ENCODE peak calls at places on chromosomes 16 and 17, in seven cellular contexts. One of them, this sample, is unnamed.

GRCh38 chr16:48965391-48965790 is 316.2 kb downstream of the CBLN1 start:
- DNase-seq in body of pancreas: no peak
- DNase-seq in DND-41: no peak
- DNase-seq in left ventricle myocardium inferior: no peak
- DNase-seq in ascending aorta: no peak
- DNase-seq in prostate gland: no peak
- DNase-seq in GM23338: no peak
- DNase-seq in this sample: no peak

GRCh38 chr17:65366102-65366844 is 195.2 kb downstream of the AXIN2 start:
- DNase-seq in body of pancreas: no peak
- DNase-seq in DND-41: no peak
- DNase-seq in left ventricle myocardium inferior: no peak
- DNase-seq in ascending aorta: no peak
- DNase-seq in prostate gland: no peak
- DNase-seq in GM23338: no peak
- DNase-seq in this sample: no peak

GRCh38 chr16:48963306-48963705 is 318.3 kb downstream of the CBLN1 start:
- DNase-seq in body of pancreas: no peak
- DNase-seq in DND-41: no peak
- DNase-seq in left ventricle myocardium inferior: no peak
- DNase-seq in ascending aorta: no peak
- DNase-seq in prostate gland: no peak
- DNase-seq in GM23338: no peak
- DNase-seq in this sample: no peak

GRCh38 chr16:82281544-82281943 is 111.5 kb upstream of the MPHOSPH6 start:
- DNase-seq in body of pancreas: no peak
- DNase-seq in DND-41: no peak
- DNase-seq in left ventricle myocardium inferior: no peak
- DNase-seq in ascending aorta: no peak
- DNase-seq in prostate gland: no peak
- DNase-seq in GM23338: no peak
- DNase-seq in this sample: no peak

GRCh38 chr17:4850236-4850635 is 17.1 kb downstream of the MINK1 start:
- DNase-seq in body of pancreas: no peak
- DNase-seq in DND-41: no peak
- DNase-seq in left ventricle myocardium inferior: no peak
- DNase-seq in ascending aorta: no peak
- DNase-seq in prostate gland: no peak
- DNase-seq in GM23338: no peak
- DNase-seq in this sample: no peak

GRCh38 chr16:87002717-87003413 is 314.3 kb downstream of the C16orf95 start:
- DNase-seq in body of pancreas: no peak
- DNase-seq in DND-41: no peak
- DNase-seq in left ventricle myocardium inferior: no peak
- DNase-seq in ascending aorta: no peak
- DNase-seq in prostate gland: no peak
- DNase-seq in GM23338: no peak
- DNase-seq in this sample: no peak

GRCh38 chr17:79785017-79785899 is 7.3 kb downstream of the CBX2 start:
- DNase-seq in body of pancreas: no peak
- DNase-seq in DND-41: no peak
- DNase-seq in left ventricle myocardium inferior: no peak
- DNase-seq in ascending aorta: no peak
- DNase-seq in prostate gland: no peak
- DNase-seq in GM23338: no peak
- DNase-seq in this sample: no peak

GRCh38 chr16:47584464-47585225 is 123.5 kb downstream of the PHKB start:
- DNase-seq in body of pancreas: no peak
- DNase-seq in DND-41: no peak
- DNase-seq in left ventricle myocardium inferior: no peak
- DNase-seq in ascending aorta: no peak
- DNase-seq in prostate gland: no peak
- DNase-seq in GM23338: no peak
- DNase-seq in this sample: no peak

GRCh38 chr17:1108810-1109605 is 70.8 kb downstream of the ABR start:
- DNase-seq in body of pancreas: peak; percentile 50
- DNase-seq in DND-41: peak; percentile 70
- DNase-seq in left ventricle myocardium inferior: peak; percentile 78
- DNase-seq in ascending aorta: no peak
- DNase-seq in prostate gland: no peak
- DNase-seq in GM23338: peak; percentile 65
- DNase-seq in this sample: peak; percentile 11

GRCh38 chr17:17719966-17720543 is 38.8 kb downstream of the RAI1 start:
- DNase-seq in body of pancreas: no peak
- DNase-seq in DND-41: no peak
- DNase-seq in left ventricle myocardium inferior: no peak
- DNase-seq in ascending aorta: no peak
- DNase-seq in prostate gland: no peak
- DNase-seq in GM23338: no peak
- DNase-seq in this sample: no peak

GRCh38 chr17:76935331-76935730 is 67.1 kb downstream of the MGAT5B start:
- DNase-seq in body of pancreas: no peak
- DNase-seq in DND-41: no peak
- DNase-seq in left ventricle myocardium inferior: no peak
- DNase-seq in ascending aorta: no peak
- DNase-seq in prostate gland: no peak
- DNase-seq in GM23338: no peak
- DNase-seq in this sample: no peak

GRCh38 chr17:56781944-56782737 is 51.6 kb downstream of the C17orf67 start:
- DNase-seq in body of pancreas: no peak
- DNase-seq in DND-41: no peak
- DNase-seq in left ventricle myocardium inferior: no peak
- DNase-seq in ascending aorta: no peak
- DNase-seq in prostate gland: no peak
- DNase-seq in GM23338: no peak
- DNase-seq in this sample: no peak

GRCh38 chr16:35147556-35148504 is 1688.4 kb downstream of the TP53TG3F start:
- DNase-seq in body of pancreas: no peak
- DNase-seq in DND-41: no peak
- DNase-seq in left ventricle myocardium inferior: no peak
- DNase-seq in ascending aorta: no peak
- DNase-seq in prostate gland: no peak
- DNase-seq in GM23338: no peak
- DNase-seq in this sample: no peak

GRCh38 chr17:67602974-67603373 is 114.8 kb upstream of the NOL11 start:
- DNase-seq in body of pancreas: peak; percentile 56
- DNase-seq in DND-41: peak; percentile 17
- DNase-seq in left ventricle myocardium inferior: no peak
- DNase-seq in ascending aorta: no peak
- DNase-seq in prostate gland: no peak
- DNase-seq in GM23338: peak; percentile 87
- DNase-seq in this sample: peak; percentile 36

GRCh38 chr16:27387724-27388123 is 14.2 kb upstream of the IL21R start:
- DNase-seq in body of pancreas: no peak
- DNase-seq in DND-41: no peak
- DNase-seq in left ventricle myocardium inferior: no peak
- DNase-seq in ascending aorta: no peak
- DNase-seq in prostate gland: no peak
- DNase-seq in GM23338: no peak
- DNase-seq in this sample: no peak

GRCh38 chr16:31354394-31355291 is at the start of gene ITGAX:
- DNase-seq in body of pancreas: peak; percentile 27
- DNase-seq in DND-41: peak; percentile 13
- DNase-seq in left ventricle myocardium inferior: peak; percentile 54
- DNase-seq in ascending aorta: peak; percentile 48
- DNase-seq in prostate gland: no peak
- DNase-seq in GM23338: no peak
- DNase-seq in this sample: peak; percentile 11

GRCh38 chr17:76539631-76540271 is at the start of gene PRCD:
- DNase-seq in body of pancreas: no peak
- DNase-seq in DND-41: no peak
- DNase-seq in left ventricle myocardium inferior: peak; percentile 17
- DNase-seq in ascending aorta: no peak
- DNase-seq in prostate gland: no peak
- DNase-seq in GM23338: peak; percentile 66
- DNase-seq in this sample: no peak

GRCh38 chr16:2964416-2965223 is 545 bp downstream of the KREMEN2 start:
- DNase-seq in body of pancreas: peak; percentile 58
- DNase-seq in DND-41: peak; percentile 59
- DNase-seq in left ventricle myocardium inferior: no peak
- DNase-seq in ascending aorta: no peak
- DNase-seq in prostate gland: no peak
- DNase-seq in GM23338: peak; percentile 95
- DNase-seq in this sample: peak; percentile 89

GRCh38 chr17:72657467-72658317 is 434.8 kb downstream of the SLC39A11 start:
- DNase-seq in body of pancreas: no peak
- DNase-seq in DND-41: no peak
- DNase-seq in left ventricle myocardium inferior: no peak
- DNase-seq in ascending aorta: no peak
- DNase-seq in prostate gland: no peak
- DNase-seq in GM23338: peak; percentile 22
- DNase-seq in this sample: no peak

GRCh38 chr16:84725481-84726078 is 25.8 kb downstream of the USP10 start:
- DNase-seq in body of pancreas: no peak
- DNase-seq in DND-41: no peak
- DNase-seq in left ventricle myocardium inferior: no peak
- DNase-seq in ascending aorta: no peak
- DNase-seq in prostate gland: no peak
- DNase-seq in GM23338: no peak
- DNase-seq in this sample: no peak
- H3K4me3 ChIP-seq in body of pancreas: no peak overlapping the region
- H3K4me3 ChIP-seq in DND-41: no peak overlapping the region
- H3K4me3 ChIP-seq in left ventricle myocardium inferior: no peak overlapping the region
- H3K4me3 ChIP-seq in ascending aorta: no peak overlapping the region
- H3K4me3 ChIP-seq in prostate gland: no peak overlapping the region
- H3K4me3 ChIP-seq in GM23338: peak overlapping the region; percentile 1
- H3K4me3 ChIP-seq in this sample: no peak overlapping the region

GRCh38 chr17:14304222-14304844 is 3.5 kb downstream of the HS3ST3B1 start:
- DNase-seq in body of pancreas: no peak
- DNase-seq in DND-41: no peak
- DNase-seq in left ventricle myocardium inferior: no peak
- DNase-seq in ascending aorta: no peak
- DNase-seq in prostate gland: no peak
- DNase-seq in GM23338: no peak
- DNase-seq in this sample: no peak

GRCh38 chr17:14306602-14307001 is 5.7 kb downstream of the HS3ST3B1 start:
- DNase-seq in body of pancreas: no peak
- DNase-seq in DND-41: no peak
- DNase-seq in left ventricle myocardium inferior: no peak
- DNase-seq in ascending aorta: no peak
- DNase-seq in prostate gland: no peak
- DNase-seq in GM23338: no peak
- DNase-seq in this sample: peak; percentile 21

GRCh38 chr17:14304876-14305636 is 4.2 kb downstream of the HS3ST3B1 start:
- DNase-seq in body of pancreas: no peak
- DNase-seq in DND-41: no peak
- DNase-seq in left ventricle myocardium inferior: no peak
- DNase-seq in ascending aorta: no peak
- DNase-seq in prostate gland: no peak
- DNase-seq in GM23338: peak; percentile 63
- DNase-seq in this sample: no peak

GRCh38 chr17:14307560-14308024 is 6.7 kb downstream of the HS3ST3B1 start:
- DNase-seq in body of pancreas: no peak
- DNase-seq in DND-41: no peak
- DNase-seq in left ventricle myocardium inferior: no peak
- DNase-seq in ascending aorta: no peak
- DNase-seq in prostate gland: no peak
- DNase-seq in GM23338: no peak
- DNase-seq in this sample: no peak

DNA sequence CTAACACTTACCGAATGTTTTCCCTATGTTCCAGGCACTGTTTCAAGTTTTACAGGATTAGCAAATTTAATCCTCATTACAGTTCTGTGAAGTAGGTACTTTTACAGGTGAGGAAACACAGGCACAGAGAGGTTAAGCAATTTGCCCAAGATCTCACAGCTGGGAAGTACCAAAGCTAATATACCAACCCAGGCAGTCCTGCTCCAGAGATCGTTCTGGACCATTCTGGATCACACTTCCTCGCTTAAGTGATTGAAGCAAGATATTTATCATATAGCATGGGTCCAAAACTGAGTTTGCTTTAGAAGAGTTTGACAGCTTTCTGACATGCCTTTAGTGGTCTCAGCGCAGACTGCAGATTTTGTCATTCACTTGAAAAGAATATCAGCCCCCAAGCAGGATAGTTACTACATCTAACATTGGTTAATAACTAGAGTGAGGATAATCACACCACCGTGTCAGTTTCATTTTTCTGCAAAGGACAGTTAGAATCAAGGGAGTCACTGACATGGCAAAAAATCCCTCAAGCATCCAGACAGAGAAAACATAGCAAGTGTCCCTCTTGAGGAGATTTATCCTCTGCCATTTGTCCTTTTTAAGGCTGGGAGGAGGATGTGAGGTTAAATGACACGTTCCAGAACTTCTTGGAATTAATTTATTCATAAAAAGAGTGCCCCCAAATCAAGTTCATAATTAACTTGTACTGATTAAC is 5.1 kb downstream of the HS3ST3B1 start:
- DNase-seq in body of pancreas: no peak
- DNase-seq in DND-41: no peak
- DNase-seq in left ventricle myocardium inferior: no peak
- DNase-seq in ascending aorta: no peak
- DNase-seq in prostate gland: no peak
- DNase-seq in GM23338: no peak
- DNase-seq in this sample: no peak
- H3K4me1 ChIP-seq in body of pancreas: peaks cover 50% of the 10 kb centered on the region
- H3K4me1 ChIP-seq in DND-41: peaks cover 42% of the 10 kb centered on the region
- H3K4me1 ChIP-seq in left ventricle myocardium inferior: peaks cover 58% of the 10 kb centered on the region
- H3K4me1 ChIP-seq in ascending aorta: peaks cover 24% of the 10 kb centered on the region
- H3K4me1 ChIP-seq in prostate gland: no peaks in the 10 kb centered on the region
- H3K4me1 ChIP-seq in GM23338: peaks cover 65% of the 10 kb centered on the region
- H3K4me1 ChIP-seq in this sample: no peaks in the 10 kb centered on the region

DNA sequence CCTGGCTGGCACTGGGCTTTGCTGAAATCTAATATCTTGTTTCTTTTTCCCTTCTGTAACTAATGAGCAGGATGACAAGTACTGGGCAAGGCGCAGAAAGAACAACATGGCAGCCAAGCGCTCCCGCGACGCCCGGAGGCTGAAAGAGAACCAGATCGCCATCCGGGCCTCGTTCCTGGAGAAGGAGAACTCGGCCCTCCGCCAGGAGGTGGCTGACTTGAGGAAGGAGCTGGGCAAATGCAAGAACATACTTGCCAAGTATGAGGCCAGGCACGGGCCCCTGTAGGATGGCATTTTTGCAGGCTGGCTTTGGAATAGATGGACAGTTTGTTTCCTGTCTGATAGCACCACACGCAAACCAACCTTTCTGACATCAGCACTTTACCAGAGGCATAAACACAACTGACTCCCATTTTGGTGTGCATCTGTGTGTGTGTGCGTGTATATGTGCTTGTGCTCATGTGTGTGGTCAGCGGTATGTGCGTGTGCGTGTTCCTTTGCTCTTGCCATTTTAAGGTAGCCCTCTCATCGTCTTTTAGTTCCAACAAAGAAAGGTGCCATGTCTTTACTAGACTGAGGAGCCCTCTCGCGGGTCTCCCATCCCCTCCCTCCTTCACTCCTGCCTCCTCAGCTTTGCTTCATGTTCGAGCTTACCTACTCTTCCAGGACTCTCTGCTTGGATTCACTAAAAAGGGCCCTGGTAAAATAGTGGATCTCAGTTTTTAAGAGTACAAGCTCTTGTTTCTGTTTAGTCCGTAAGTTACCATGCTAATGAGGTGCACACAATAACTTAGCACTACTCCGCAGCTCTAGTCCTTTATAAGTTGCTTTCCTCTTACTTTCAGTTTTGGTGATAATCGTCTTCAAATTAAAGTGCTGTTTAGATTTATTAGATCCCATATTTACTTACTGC is 56.1 kb downstream of the HLF start:
- DNase-seq in body of pancreas: no peak
- DNase-seq in DND-41: no peak
- DNase-seq in left ventricle myocardium inferior: no peak
- DNase-seq in ascending aorta: peak; percentile 27
- DNase-seq in prostate gland: peak; percentile 95
- DNase-seq in GM23338: no peak
- DNase-seq in this sample: no peak
- H3K4me3 ChIP-seq in body of pancreas: no peak overlapping the region
- H3K4me3 ChIP-seq in DND-41: no peak overlapping the region
- H3K4me3 ChIP-seq in left ventricle myocardium inferior: peak overlapping the region; percentile 7
- H3K4me3 ChIP-seq in ascending aorta: peak overlapping the region; percentile 22
- H3K4me3 ChIP-seq in prostate gland: no peak overlapping the region
- H3K4me3 ChIP-seq in GM23338: no peak overlapping the region
- H3K4me3 ChIP-seq in this sample: no peak overlapping the region

GRCh38 chr16:51146256-51146924 is 4.7 kb downstream of the SALL1 start:
- DNase-seq in body of pancreas: no peak
- DNase-seq in DND-41: no peak
- DNase-seq in left ventricle myocardium inferior: no peak
- DNase-seq in ascending aorta: no peak
- DNase-seq in prostate gland: no peak
- DNase-seq in GM23338: no peak
- DNase-seq in this sample: peak; percentile 52
- H3K4me1 ChIP-seq in body of pancreas: peaks cover 9% of the 10 kb centered on the region
- H3K4me1 ChIP-seq in DND-41: no peaks in the 10 kb centered on the region
- H3K4me1 ChIP-seq in left ventricle myocardium inferior: peaks cover 17% of the 10 kb centered on the region
- H3K4me1 ChIP-seq in ascending aorta: peaks cover 6% of the 10 kb centered on the region
- H3K4me1 ChIP-seq in prostate gland: no peaks in the 10 kb centered on the region
- H3K4me1 ChIP-seq in GM23338: peaks cover 60% of the 10 kb centered on the region
- H3K4me1 ChIP-seq in this sample: peaks cover 51% of the 10 kb centered on the region